ENCODE peak calls at places on chromosomes 7 and 10, in eight cellular contexts. E is sigmoid colon, D is HCT116, J is Panc1, G is transverse colon, A is GM12878, U is GM23338, C is stomach. V is an unnamed sample.

GRCh38 chr7:66952343-66953043 is 31.5 kb downstream of the TMEM248 start:
- DNase-seq in E (no peak), D (peak; percentile 52), J (peak; percentile 91), G (peak; percentile 26), A (no peak), U (no peak), C (no peak), V (no peak)

GRCh38 chr10:56585447-56586171 is 224.6 kb upstream of the ZWINT start:
- DNase-seq in E (no peak), D (no peak), J (no peak), G (no peak), A (no peak), U (no peak), C (no peak), V (no peak)

GRCh38 chr7:130276796-130277762 is 10.4 kb downstream of the CPA2 start:
- DNase-seq in E (no peak), D (no peak), J (no peak), G (no peak), A (no peak), U (no peak), C (no peak), V (no peak)

GRCh38 chr7:1850111-1850975 is 180.3 kb downstream of the ELFN1 start:
- DNase-seq in E (peak; percentile 58), D (no peak), J (no peak), G (no peak), A (no peak), U (no peak), C (no peak), V (no peak)

GRCh38 chr7:44470080-44470479 is 20.4 kb downstream of the NUDCD3 start:
- DNase-seq in E (no peak), D (no peak), J (no peak), G (no peak), A (no peak), U (no peak), C (no peak), V (no peak)

GRCh38 chr10:100879741-100880360 is 32.9 kb upstream of the SLF2 start:
- DNase-seq in E (no peak), D (no peak), J (no peak), G (no peak), A (no peak), U (peak; percentile 32), C (no peak), V (no peak)

GRCh38 chr10:74282151-74282852 is 131.3 kb downstream of the ADK start:
- DNase-seq in E (no peak), D (no peak), J (no peak), G (no peak), A (no peak), U (no peak), C (no peak), V (no peak)

GRCh38 chr7:34190299-34190698 is 285.0 kb downstream of the BMPER start:
- DNase-seq in E (no peak), D (no peak), J (no peak), G (no peak), A (no peak), U (no peak), C (no peak), V (peak; percentile 50)

GRCh38 chr10:55280696-55281095 is 479.7 kb upstream of the PCDH15 start:
- DNase-seq in E (no peak), D (no peak), J (no peak), G (no peak), A (no peak), U (no peak), C (no peak), V (no peak)

GRCh38 chr10:89346264-89346971 is 18.6 kb downstream of the IFIT3 start:
- DNase-seq in E (no peak), D (no peak), J (no peak), G (no peak), A (no peak), U (peak; percentile 65), C (no peak), V (no peak)

GRCh38 chr10:91313761-91314520 is 93.5 kb downstream of the PCGF5 start:
- DNase-seq in E (no peak), D (no peak), J (no peak), G (no peak), A (no peak), U (no peak), C (no peak), V (no peak)

GRCh38 chr7:151632750-151633515 is 113.2 kb upstream of the RHEB start:
- DNase-seq in E (peak; percentile 73), D (no peak), J (no peak), G (peak; percentile 66), A (peak; percentile 77), U (peak; percentile 75), C (peak; percentile 61), V (peak; percentile 20)

GRCh38 chr7:32299133-32299702 is 191.0 kb downstream of the LSM5 start:
- DNase-seq in E (no peak), D (no peak), J (no peak), G (no peak), A (no peak), U (peak; percentile 76), C (no peak), V (no peak)

GRCh38 chr7:157425137-157425731 is 88.4 kb downstream of the DNAJB6 start:
- DNase-seq in E (no peak), D (no peak), J (no peak), G (no peak), A (no peak), U (no peak), C (no peak), V (no peak)

GRCh38 chr7:136884492-136884891 is 16.0 kb downstream of the CHRM2 start:
- DNase-seq in E (no peak), D (no peak), J (no peak), G (no peak), A (no peak), U (no peak), C (no peak), V (no peak)

GRCh38 chr7:816751-817671 is 15.3 kb upstream of the SUN1 start:
- DNase-seq in E (peak; percentile 69), D (no peak), J (no peak), G (peak; percentile 37), A (no peak), U (peak; percentile 49), C (no peak), V (no peak)

GRCh38 chr10:113434950-113435349 is 117.9 kb upstream of the HABP2 start:
- DNase-seq in E (no peak), D (no peak), J (no peak), G (no peak), A (no peak), U (no peak), C (no peak), V (no peak)

GRCh38 chr7:119925890-119926289 is 347.1 kb upstream of the KCND2 start:
- DNase-seq in E (no peak), D (no peak), J (no peak), G (no peak), A (no peak), U (no peak), C (no peak), V (no peak)

GRCh38 chr10:35462491-35462934 is 126.2 kb downstream of the CCNY start:
- DNase-seq in E (no peak), D (no peak), J (no peak), G (no peak), A (no peak), U (no peak), C (no peak), V (no peak)

GRCh38 chr10:35460852-35461460 is 124.6 kb downstream of the CCNY start:
- DNase-seq in E (no peak), D (no peak), J (no peak), G (no peak), A (no peak), U (no peak), C (no peak), V (no peak)

GRCh38 chr10:35464805-35465456 is 128.6 kb downstream of the CCNY start:
- DNase-seq in E (no peak), D (no peak), J (no peak), G (no peak), A (no peak), U (peak; percentile 73), C (no peak), V (no peak)

GRCh38 chr10:35463878-35464277 is 127.6 kb downstream of the CCNY start:
- DNase-seq in E (no peak), D (no peak), J (no peak), G (no peak), A (no peak), U (no peak), C (no peak), V (no peak)

GRCh38 chr10:35463105-35463867 is 127.0 kb downstream of the CCNY start:
- DNase-seq in E (no peak), D (no peak), J (no peak), G (no peak), A (no peak), U (no peak), C (no peak), V (no peak)
- H3K4me1 ChIP-seq in E (peaks cover 76% of the 10 kb centered on the region), D (peaks cover 13% of the 10 kb centered on the region), J (peaks cover 8% of the 10 kb centered on the region), G (no peaks in the 10 kb centered on the region), A (peaks cover 14% of the 10 kb centered on the region), U (peaks cover 69% of the 10 kb centered on the region), C (peaks cover 79% of the 10 kb centered on the region), V (no peaks in the 10 kb centered on the region)

DNA sequence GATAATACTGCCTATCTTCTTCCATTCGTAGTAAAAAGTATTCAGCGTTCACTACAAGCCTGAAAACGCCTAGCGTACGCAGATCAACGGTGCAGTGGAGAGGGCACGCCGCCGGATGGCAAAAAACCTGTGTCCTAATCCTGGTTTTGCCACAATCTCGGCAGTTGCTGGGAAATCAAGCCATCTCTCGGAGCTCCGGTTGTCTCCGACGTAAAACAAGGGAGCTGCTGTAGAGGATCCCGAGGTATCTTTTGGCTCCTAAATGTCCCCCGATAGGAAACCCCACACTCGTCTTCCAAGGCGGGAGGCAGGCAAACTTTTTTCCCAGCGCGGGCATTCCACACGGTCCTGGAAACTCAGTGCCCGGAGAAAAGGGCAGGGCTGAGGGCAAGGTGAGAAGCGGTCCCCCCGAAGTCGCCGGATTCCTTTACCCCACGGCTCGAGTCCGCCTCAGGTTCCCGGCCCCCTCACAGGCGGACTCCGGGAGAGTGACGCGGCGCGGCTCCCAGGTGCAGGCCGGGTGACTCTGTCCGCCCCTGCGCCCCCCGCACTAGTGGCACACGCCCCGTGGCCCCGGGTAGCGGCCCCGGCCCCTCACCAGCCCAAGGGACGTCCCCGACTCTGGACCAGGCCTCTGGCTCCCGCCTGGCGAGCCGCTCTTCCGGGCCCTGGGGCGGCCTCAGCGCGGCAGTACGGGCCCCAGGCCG is 649 bp downstream of the IDE start:
- DNase-seq in E (peak; percentile 72), D (no peak), J (no peak), G (peak; percentile 38), A (no peak), U (peak; percentile 55), C (peak; percentile 29), V (peak; percentile 10)
- TF ChIP-seq CTCF in E (peak; percentile 23), D (no peak), J (no peak), G (peak; percentile 24), A (no peak), U (no peak), C (no peak), V (no peak)

GRCh38 chr7:149787428-149788299 is 14.3 kb upstream of the ZNF467 start:
- DNase-seq in E (no peak), D (no peak), J (no peak), G (no peak), A (no peak), U (peak; percentile 58), C (peak; percentile 53), V (no peak)
- TF ChIP-seq POLR2AphosphoS5 in E (no peak), D (no peak), J (no peak), G (no peak), A (no peak), U (no peak), C (no peak), V (no peak)

GRCh38 chr7:148858489-148858888 is 25.6 kb downstream of the EZH2 start:
- DNase-seq in E (no peak), D (no peak), J (no peak), G (no peak), A (no peak), U (no peak), C (no peak), V (no peak)
- H3K4me1 ChIP-seq in E (no peaks in the 10 kb centered on the region), D (no peaks in the 10 kb centered on the region), J (peaks cover 13% of the 10 kb centered on the region), G (no peaks in the 10 kb centered on the region), A (peaks cover 14% of the 10 kb centered on the region), U (peaks cover 21% of the 10 kb centered on the region), C (no peaks in the 10 kb centered on the region), V (no peaks in the 10 kb centered on the region)